ENCODE peak calls at places on chromosome 21, in five cellular contexts. L is RWPE1; T is lung microvascular endothelial cell; W is AG08396; H is stimulated activated CD4-positive, alpha-beta T cell treated with anti-CD3 and anti-CD28 coated beads, Interleukin-15, amount 100 ng/mL, for 1 hour. Z is an unnamed sample.

GRCh38 chr21:14989359-14989758 is 75.4 kb downstream of the NRIP1 start:
- DNase-seq in W (no peak), T (peak), H (no peak), L (no peak), Z (no peak)

GRCh38 chr21:46457801-46458314 is 833 bp upstream of the DIP2A start:
- DNase-seq in H (peak), L (peak), T (peak), W (peak), Z (peak)

GRCh38 chr21:44337941-44338895 is 972 bp downstream of the CFAP410 start:
- DNase-seq in L (peak), H (no peak), T (peak), W (peak), Z (peak)

GRCh38 chr21:28737671-28738279 is 254.9 kb downstream of the LTN1 start:
- DNase-seq in W (no peak), T (peak), L (peak), H (no peak), Z (no peak)

GRCh38 chr21:35021546-35021945 is 27.6 kb downstream of the RUNX1 start:
- DNase-seq in L (no peak), T (no peak), H (no peak), W (no peak), Z (no peak)

GRCh38 chr21:38267991-38268858 is 11.4 kb downstream of the KCNJ15 start:
- DNase-seq in W (no peak), H (no peak), T (peak), L (peak), Z (no peak)

GRCh38 chr21:39676054-39676771 is 63.5 kb downstream of the B3GALT5 start:
- DNase-seq in W (no peak), H (no peak), L (peak), T (peak), Z (no peak)

GRCh38 chr21:15682977-15683376 is 46.8 kb upstream of the USP25 start:
- DNase-seq in L (peak), W (peak), H (no peak), T (peak), Z (peak)

GRCh38 chr21:28568692-28569091 is 424.0 kb downstream of the LTN1 start:
- DNase-seq in T (no peak), H (no peak), W (no peak), L (no peak), Z (no peak)

Z was measured in trophoblast cell.